ENCODE peak calls at places on chromosome 14, in four cellular contexts. W is H1, R is spleen, J is K562. H is an unnamed sample.

GRCh38 chr14:95092723-95093122 is 64.6 kb downstream of the DICER1 start:
- DNase-seq in W (no peak), R (no peak), J (no peak), H (no peak)

GRCh38 chr14:33335366-33335765 is 396.7 kb downstream of the NPAS3 start:
- DNase-seq in W (no peak), R (no peak), J (no peak), H (no peak)

GRCh38 chr14:101200008-101200649 is 296.6 kb upstream of the RTL1 start:
- DNase-seq in W (peak), R (peak), J (no peak), H (no peak)

GRCh38 chr14:29242755-29243340 is 476.3 kb downstream of the FOXG1 start:
- DNase-seq in W (no peak), R (no peak), J (no peak), H (no peak)

GRCh38 chr14:87049886-87050820 is 942.8 kb downstream of the GALC start:
- DNase-seq in W (peak), R (no peak), J (no peak), H (no peak)

GRCh38 chr14:87108726-87109125 is 884.3 kb downstream of the GALC start:
- DNase-seq in W (no peak), R (no peak), J (no peak), H (no peak)

GRCh38 chr14:91369628-91370445 is 47.8 kb downstream of the CCDC88C start:
- DNase-seq in W (no peak), R (no peak), J (no peak), H (no peak)

GRCh38 chr14:103716091-103716801 is 636 bp downstream of the ZFYVE21 start:
- DNase-seq in W (no peak), R (peak), J (peak), H (peak)

GRCh38 chr14:50342211-50343080 is 30.3 kb downstream of the DMAC2L start:
- DNase-seq in W (no peak), R (peak), J (peak), H (no peak)

GRCh38 chr14:55731881-55732498 is 152.0 kb downstream of the KTN1 start:
- DNase-seq in W (peak), R (no peak), J (peak), H (no peak)

GRCh38 chr14:95143813-95144620 is 13.3 kb downstream of the DICER1 start:
- DNase-seq in W (no peak), R (no peak), J (no peak), H (no peak)

GRCh38 chr14:63543826-63544320 is 696 bp upstream of the PPP2R5E start:
- DNase-seq in W (no peak), R (no peak), J (no peak), H (no peak)

GRCh38 chr14:72443991-72444431 is 449.9 kb downstream of the DPF3 start:
- DNase-seq in W (no peak), R (no peak), J (no peak), H (no peak)

GRCh38 chr14:67510121-67510520 is 21.6 kb upstream of the TMEM229B start:
- DNase-seq in W (no peak), R (no peak), J (no peak), H (no peak)

GRCh38 chr14:89507521-89507920 is 90.5 kb upstream of the FOXN3 start:
- DNase-seq in W (no peak), R (no peak), J (no peak), H (no peak)

GRCh38 chr14:35122696-35123387 is 490 bp downstream of the PRORP start:
- DNase-seq in W (no peak), R (peak), J (peak), H (no peak)

GRCh38 chr14:29149798-29150197 is 383.2 kb downstream of the FOXG1 start:
- DNase-seq in W (no peak), R (no peak), J (no peak), H (no peak)

GRCh38 chr14:21694425-21694824 is 20.8 kb upstream of the OR4E1 start:
- DNase-seq in W (no peak), R (no peak), J (no peak), H (no peak)

GRCh38 chr14:31263485-31264133 is 56.0 kb upstream of the HECTD1 start:
- DNase-seq in W (no peak), R (no peak), J (no peak), H (no peak)

GRCh38 chr14:89061696-89062095 is 237.2 kb downstream of the TTC8 start:
- DNase-seq in W (no peak), R (no peak), J (no peak), H (no peak)

GRCh38 chr14:103019827-103020226 is 37.5 kb downstream of the CDC42BPB start:
- DNase-seq in W (no peak), R (peak), J (no peak), H (no peak)

GRCh38 chr14:92960706-92961566 is 38.0 kb downstream of the CHGA start:
- DNase-seq in W (no peak), R (peak), J (no peak), H (no peak)

GRCh38 chr14:104265918-104266642 is 127.7 kb downstream of the KIF26A start:
- DNase-seq in W (no peak), R (no peak), J (no peak), H (no peak)

GRCh38 chr14:53354331-53354730 is 201.2 kb upstream of the DDHD1 start:
- DNase-seq in W (no peak), R (no peak), J (no peak), H (no peak)

DNA sequence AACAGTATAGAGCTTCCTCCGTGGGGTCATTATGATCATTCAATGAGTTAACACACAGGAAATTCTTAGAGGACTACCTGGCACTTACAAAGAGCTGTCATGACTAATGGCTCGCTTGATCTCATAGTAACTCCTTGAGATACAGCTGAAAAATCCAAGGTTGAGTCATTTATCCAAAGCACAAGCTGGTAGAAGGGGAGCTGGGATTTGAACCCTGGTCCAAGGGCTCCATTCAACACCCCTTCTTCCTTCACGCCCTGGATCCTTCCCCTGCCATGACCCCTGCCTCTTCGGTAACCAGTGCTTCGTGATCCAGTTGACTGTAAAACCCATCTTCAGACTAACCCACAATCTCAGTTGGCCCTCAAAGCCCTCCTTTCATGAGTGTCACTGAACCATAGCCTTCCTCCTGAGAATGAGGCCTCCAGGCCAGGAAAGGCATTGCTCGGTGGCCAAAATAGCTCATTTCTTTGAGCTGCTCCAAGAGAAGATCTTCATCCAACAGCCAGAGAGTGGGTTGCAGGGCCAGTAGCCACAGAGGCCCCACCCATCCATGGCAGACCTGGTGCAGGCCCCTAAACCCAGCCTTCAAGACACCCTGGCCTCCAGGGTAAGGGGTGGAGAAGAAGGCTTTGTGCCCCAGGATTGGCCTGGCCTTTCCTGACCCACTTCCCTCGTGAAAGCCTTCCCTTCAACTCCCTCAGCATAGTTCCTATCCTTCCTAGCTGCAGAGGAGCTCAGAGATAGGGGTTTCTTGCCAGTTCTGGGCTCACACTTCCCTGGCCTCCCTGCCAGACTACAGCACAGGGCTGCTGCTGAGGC is 7.7 kb downstream of the ZFP36L1 start:
- DNase-seq in W (peak), R (peak), J (no peak), H (no peak)
- H3K27ac ChIP-seq in W (no peak), R (peak), J (peak), H (peak)

GRCh38 chr14:51989293-51990234 is at the start of gene RTRAF:
- DNase-seq in W (peak), R (peak), J (peak), H (peak)
- TF ChIP-seq POLR2AphosphoS5 in W (peak), R (peak), J (peak), H (peak)

DNA sequence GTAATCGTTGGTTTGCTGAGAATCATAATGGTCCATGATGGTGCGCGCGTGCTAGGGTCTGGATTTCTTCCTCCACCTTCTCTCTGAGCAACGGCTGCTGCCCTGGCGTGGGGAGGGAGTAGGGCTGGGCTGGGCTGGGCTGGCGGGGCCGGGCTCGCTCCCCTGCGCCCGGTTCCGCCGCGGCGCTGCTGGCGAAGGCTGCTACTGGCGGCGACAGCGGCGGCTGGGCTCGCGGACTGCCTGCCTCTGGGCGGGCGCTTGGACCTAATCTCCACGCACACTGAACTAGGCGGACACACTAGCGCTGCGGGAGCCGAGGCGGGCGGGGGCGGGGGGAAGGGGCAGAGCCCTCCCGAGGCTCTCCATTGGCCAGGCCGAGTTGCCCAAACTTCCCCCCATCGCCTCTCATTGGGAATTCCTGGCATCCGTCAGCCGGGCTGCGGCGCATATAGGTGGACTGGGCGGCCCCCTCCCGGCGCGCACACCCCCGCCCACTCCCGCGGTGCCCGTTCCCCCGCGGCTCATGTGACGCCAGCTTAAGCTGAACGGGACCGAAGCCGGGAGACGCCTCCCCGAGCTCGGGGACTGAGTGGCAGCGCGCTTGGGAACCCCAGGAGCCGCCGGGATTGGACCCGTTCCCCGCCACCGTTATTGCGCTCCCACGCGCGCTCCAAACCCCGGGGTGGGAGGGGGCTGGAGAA is at the start of gene ACTN1:
- DNase-seq in W (peak), R (peak), J (peak), H (peak)
- TF ChIP-seq POLR2A in W (peak), R (no peak), J (peak), H (peak)

GRCh38 chr14:100108042-100108825 is 43.0 kb downstream of the EVL start:
- DNase-seq in W (peak), R (peak), J (peak), H (peak)
- H3K27ac ChIP-seq in W (no peak), R (peak), J (no peak), H (peak)

DNA sequence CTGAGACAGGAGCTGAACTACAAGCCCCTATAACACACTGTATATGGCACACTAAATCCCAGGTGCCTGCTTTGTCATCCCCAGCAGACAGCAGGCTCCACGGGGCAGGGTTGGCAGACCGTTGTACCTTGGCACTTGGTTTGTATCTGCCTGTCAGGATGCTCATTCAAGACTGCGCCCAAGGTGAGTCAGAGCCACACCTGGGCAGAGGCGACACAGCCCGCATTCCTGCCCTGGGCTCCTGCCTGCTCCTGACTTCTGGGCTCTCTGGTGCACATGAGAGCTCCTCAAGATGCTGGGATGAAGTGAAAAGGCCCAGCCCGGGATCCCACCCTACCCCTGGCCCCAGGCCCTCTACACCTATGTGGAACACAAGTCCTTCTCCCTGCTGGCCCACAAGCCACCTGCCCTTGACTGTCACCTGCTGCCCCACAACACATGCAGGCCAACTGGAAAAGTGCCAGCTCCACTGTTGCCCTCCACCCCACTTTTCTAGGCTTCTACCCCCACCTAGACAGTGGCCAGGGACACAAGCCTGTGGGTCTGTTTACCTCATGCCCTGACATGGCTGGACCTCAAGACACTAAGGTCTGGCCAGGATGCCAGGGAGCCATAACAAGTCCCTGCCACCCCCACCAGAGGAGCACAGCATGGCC is 30.8 kb upstream of the PNMA1 start:
- DNase-seq in W (no peak), R (peak), J (no peak), H (peak)
- TF ChIP-seq POLR2AphosphoS5 in W (no peak), R (no peak), J (no peak), H (no peak)

GRCh38 chr14:96206461-96206860 is 1.8 kb downstream of the BDKRB2 start:
- DNase-seq in W (no peak), R (no peak), J (peak), H (peak)

GRCh38 chr14:96204151-96205058 is at the start of gene BDKRB2:
- DNase-seq in W (peak), R (peak), J (no peak), H (peak)

GRCh38 chr14:96207686-96208085 is 3.0 kb downstream of the BDKRB2 start:
- DNase-seq in W (no peak), R (no peak), J (no peak), H (no peak)

GRCh38 chr14:96205059-96205993 is 687 bp downstream of the BDKRB2 start:
- DNase-seq in W (no peak), R (no peak), J (no peak), H (no peak)

GRCh38 chr14:96205994-96206392 is 1.4 kb downstream of the BDKRB2 start:
- DNase-seq in W (no peak), R (no peak), J (no peak), H (no peak)
- TF ChIP-seq POLR2A in W (no peak), R (no peak), J (no peak), H (no peak)

DNA sequence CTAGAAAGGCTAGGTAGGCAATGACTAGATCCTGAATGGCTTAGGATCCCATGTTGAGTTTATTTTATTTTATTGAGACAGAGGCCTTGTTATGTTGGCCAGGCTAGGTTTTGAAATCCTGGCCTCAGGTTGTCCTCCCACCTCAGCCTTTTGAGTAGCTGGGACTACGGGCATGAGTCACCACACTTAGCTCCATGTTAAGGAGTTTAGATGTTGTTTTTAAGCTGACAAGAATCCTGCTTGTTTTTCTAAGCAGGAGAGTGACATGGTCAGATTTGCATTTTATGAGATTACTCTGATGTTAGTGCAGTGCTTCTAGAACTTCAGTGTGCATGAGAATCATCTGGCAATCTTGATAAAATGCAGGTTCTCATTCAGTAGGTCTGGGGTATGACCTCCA is 14.5 kb downstream of the CCDC198 start:
- DNase-seq in W (no peak), R (no peak), J (no peak), H (peak)
- H3K27ac ChIP-seq in W (no peak), R (no peak), J (no peak), H (no peak)

GRCh38 chr14:61260939-61261776 is 20.0 kb downstream of the TMEM30B start:
- DNase-seq in W (no peak), R (no peak), J (no peak), H (no peak)

GRCh38 chr14:61255968-61256367 is 25.2 kb downstream of the TMEM30B start:
- DNase-seq in W (no peak), R (no peak), J (no peak), H (no peak)

GRCh38 chr14:61256826-61257468 is 24.2 kb downstream of the TMEM30B start:
- DNase-seq in W (no peak), R (no peak), J (no peak), H (no peak)

GRCh38 chr14:61257469-61258057 is 23.6 kb downstream of the TMEM30B start:
- DNase-seq in W (no peak), R (no peak), J (no peak), H (no peak)

GRCh38 chr14:61258985-61259384 is 22.2 kb downstream of the TMEM30B start:
- DNase-seq in W (no peak), R (no peak), J (no peak), H (no peak)
- TF ChIP-seq POLR2AphosphoS5 in W (no peak), R (no peak), J (no peak), H (no peak)

GRCh38 chr14:99479160-99479902 is 1.3 kb downstream of the SETD3 start:
- DNase-seq in W (no peak), R (no peak), J (no peak), H (no peak)

GRCh38 chr14:99480856-99481744 is at the start of the genes CCNK and SETD3:
- DNase-seq in W (peak), R (peak), J (peak), H (peak)

GRCh38 chr14:99481745-99482099 is 513 bp downstream of the CCNK start:
- DNase-seq in W (no peak), R (no peak), J (peak), H (no peak)

GRCh38 chr14:99478133-99478532 is 2.5 kb downstream of the SETD3 start:
- DNase-seq in W (no peak), R (no peak), J (no peak), H (no peak)

GRCh38 chr14:99479903-99480855 is 480 bp downstream of the SETD3 start:
- DNase-seq in W (no peak), R (peak), J (peak), H (peak)
- TF ChIP-seq POLR2A in W (no peak), R (no peak), J (no peak), H (no peak)

H was measured in upper lobe of left lung.